ENCODE peak calls at places on chromosome 9, in nine cellular contexts. One of them, this sample, is unnamed.

GRCh38 chr9:385818-386398 is 171.2 kb downstream of the DOCK8 start:
- DNase-seq in NCI-H460: peak; percentile 46
- DNase-seq in fibroblast of pulmonary artery: peak; percentile 76
- DNase-seq in nephron progenitor cell: peak; percentile 65
- DNase-seq in effector memory CD4-positive, alpha-beta T cell: no peak
- DNase-seq in SJSA1: peak; percentile 7
- DNase-seq in ecto neural progenitor cell: peak; percentile 63
- DNase-seq in lower lobe of right lung: no peak
- DNase-seq in ACHN: peak; percentile 66
- DNase-seq in this sample: peak; percentile 59

GRCh38 chr9:136764301-136764891 is at the start of gene LCN15:
- DNase-seq in NCI-H460: no peak
- DNase-seq in fibroblast of pulmonary artery: no peak
- DNase-seq in nephron progenitor cell: no peak
- DNase-seq in effector memory CD4-positive, alpha-beta T cell: no peak
- DNase-seq in SJSA1: no peak
- DNase-seq in ecto neural progenitor cell: no peak
- DNase-seq in lower lobe of right lung: no peak
- DNase-seq in ACHN: no peak
- DNase-seq in this sample: no peak

GRCh38 chr9:71270554-71270953 is 149.1 kb upstream of the TRPM3 start:
- DNase-seq in NCI-H460: no peak
- DNase-seq in fibroblast of pulmonary artery: no peak
- DNase-seq in nephron progenitor cell: no peak
- DNase-seq in effector memory CD4-positive, alpha-beta T cell: no peak
- DNase-seq in SJSA1: no peak
- DNase-seq in ecto neural progenitor cell: no peak
- DNase-seq in lower lobe of right lung: no peak
- DNase-seq in ACHN: no peak
- DNase-seq in this sample: no peak

GRCh38 chr9:129646252-129646651 is 4.3 kb upstream of the ASB6 start:
- DNase-seq in NCI-H460: no peak
- DNase-seq in fibroblast of pulmonary artery: no peak
- DNase-seq in nephron progenitor cell: no peak
- DNase-seq in effector memory CD4-positive, alpha-beta T cell: no peak
- DNase-seq in SJSA1: no peak
- DNase-seq in ecto neural progenitor cell: no peak
- DNase-seq in lower lobe of right lung: no peak
- DNase-seq in ACHN: no peak
- DNase-seq in this sample: no peak

GRCh38 chr9:14303110-14303509 is 10.8 kb downstream of the NFIB start:
- DNase-seq in NCI-H460: no peak
- DNase-seq in fibroblast of pulmonary artery: no peak
- DNase-seq in nephron progenitor cell: no peak
- DNase-seq in effector memory CD4-positive, alpha-beta T cell: no peak
- DNase-seq in SJSA1: no peak
- DNase-seq in ecto neural progenitor cell: no peak
- DNase-seq in lower lobe of right lung: no peak
- DNase-seq in ACHN: no peak
- DNase-seq in this sample: no peak

GRCh38 chr9:2599896-2600295 is 21.7 kb upstream of the VLDLR start:
- DNase-seq in NCI-H460: no peak
- DNase-seq in fibroblast of pulmonary artery: peak; percentile 24
- DNase-seq in nephron progenitor cell: no peak
- DNase-seq in effector memory CD4-positive, alpha-beta T cell: no peak
- DNase-seq in SJSA1: no peak
- DNase-seq in ecto neural progenitor cell: no peak
- DNase-seq in lower lobe of right lung: no peak
- DNase-seq in ACHN: no peak
- DNase-seq in this sample: no peak

GRCh38 chr9:91945277-91946074 is 4.6 kb downstream of the ROR2 start:
- DNase-seq in NCI-H460: no peak
- DNase-seq in fibroblast of pulmonary artery: peak; percentile 78
- DNase-seq in nephron progenitor cell: no peak
- DNase-seq in effector memory CD4-positive, alpha-beta T cell: no peak
- DNase-seq in SJSA1: peak; percentile 14
- DNase-seq in ecto neural progenitor cell: peak; percentile 29
- DNase-seq in lower lobe of right lung: no peak
- DNase-seq in ACHN: no peak
- DNase-seq in this sample: peak; percentile 29

GRCh38 chr9:100096378-100096916 is 2.4 kb downstream of the ERP44 start:
- DNase-seq in NCI-H460: no peak
- DNase-seq in fibroblast of pulmonary artery: no peak
- DNase-seq in nephron progenitor cell: no peak
- DNase-seq in effector memory CD4-positive, alpha-beta T cell: no peak
- DNase-seq in SJSA1: no peak
- DNase-seq in ecto neural progenitor cell: no peak
- DNase-seq in lower lobe of right lung: no peak
- DNase-seq in ACHN: no peak
- DNase-seq in this sample: no peak

GRCh38 chr9:112380102-112380581 is at the start of gene HSDL2:
- DNase-seq in NCI-H460: no peak
- DNase-seq in fibroblast of pulmonary artery: peak; percentile 38
- DNase-seq in nephron progenitor cell: no peak
- DNase-seq in effector memory CD4-positive, alpha-beta T cell: no peak
- DNase-seq in SJSA1: peak; percentile 79
- DNase-seq in ecto neural progenitor cell: no peak
- DNase-seq in lower lobe of right lung: no peak
- DNase-seq in ACHN: peak; percentile 34
- DNase-seq in this sample: peak; percentile 59

GRCh38 chr9:80440724-80441123 is 869.0 kb downstream of the TLE4 start:
- DNase-seq in NCI-H460: no peak
- DNase-seq in fibroblast of pulmonary artery: no peak
- DNase-seq in nephron progenitor cell: no peak
- DNase-seq in effector memory CD4-positive, alpha-beta T cell: no peak
- DNase-seq in SJSA1: no peak
- DNase-seq in ecto neural progenitor cell: no peak
- DNase-seq in lower lobe of right lung: no peak
- DNase-seq in ACHN: no peak
- DNase-seq in this sample: no peak

This sample was measured in LoVo.